ENCODE peak calls at places on chromosomes 13 and 19, in six cellular contexts. B, V, L, P, M and K are unnamed samples. For H3K36me3, H3K27me3 and H3K9me3, the result is how much of the 10 kb centered on the place peaks cover.

GRCh38 chr13:29369060-29369743 is 226.3 kb downstream of the SLC7A1 start:
- DNase-seq in L (no peak), M (peak), P (no peak), V (peak), B (peak), K (peak)

GRCh38 chr13:74026753-74027152 is 107.5 kb downstream of the KLF12 start:
- DNase-seq in L (no peak), B (no peak), V (no peak), P (no peak), M (peak), K (no peak)

GRCh38 chr13:64446372-64446771 is 2783.8 kb downstream of the PCDH9 start:
- DNase-seq in V (no peak), M (peak), P (no peak), B (no peak), L (no peak), K (no peak)

GRCh38 chr13:50677687-50678463 is 165.6 kb downstream of the DLEU7 start:
- DNase-seq in V (no peak), L (no peak), M (no peak), B (no peak), P (no peak), K (no peak)

GRCh38 chr19:46748325-46749109 is 2.3 kb upstream of the STRN4 start:
- DNase-seq in P (no peak), B (no peak), L (no peak), V (peak), M (peak), K (no peak)

GRCh38 chr19:22286151-22286810 is at the start of gene ZNF729:
- DNase-seq in M (no peak), P (no peak), B (no peak), V (no peak), L (no peak), K (no peak)

GRCh38 chr19:8363803-8364771 is at the start of gene ANGPTL4:
- DNase-seq in M (no peak), V (peak), B (peak), L (peak), P (peak), K (peak)

GRCh38 chr13:98285852-98286594 is 109.0 kb upstream of the RNF113B start:
- DNase-seq in V (no peak), B (no peak), L (no peak), M (no peak), P (no peak), K (no peak)

GRCh38 chr13:30179547-30180256 is 127.6 kb downstream of the KATNAL1 start:
- DNase-seq in V (no peak), L (no peak), P (no peak), M (no peak), B (no peak), K (no peak)

GRCh38 chr19:1489463-1489971 is 633 bp downstream of the PCSK4 start:
- DNase-seq in V (no peak), L (no peak), M (peak), P (no peak), B (no peak), K (no peak)

GRCh38 chr19:39417463-39418181 is 5.2 kb downstream of the PLEKHG2 start:
- DNase-seq in L (peak), V (no peak), B (no peak), M (no peak), P (no peak), K (no peak)

GRCh38 chr19:39419003-39419402 is 6.5 kb downstream of the PLEKHG2 start:
- DNase-seq in B (no peak), L (no peak), P (no peak), V (no peak), M (no peak), K (no peak)

GRCh38 chr19:39422020-39422419 is 9.6 kb downstream of the PLEKHG2 start:
- DNase-seq in V (no peak), M (no peak), P (no peak), B (no peak), L (no peak), K (no peak)

GRCh38 chr19:39423258-39424086 is 11.0 kb downstream of the PLEKHG2 start:
- DNase-seq in P (no peak), M (no peak), V (no peak), B (no peak), L (no peak), K (no peak)

DNA sequence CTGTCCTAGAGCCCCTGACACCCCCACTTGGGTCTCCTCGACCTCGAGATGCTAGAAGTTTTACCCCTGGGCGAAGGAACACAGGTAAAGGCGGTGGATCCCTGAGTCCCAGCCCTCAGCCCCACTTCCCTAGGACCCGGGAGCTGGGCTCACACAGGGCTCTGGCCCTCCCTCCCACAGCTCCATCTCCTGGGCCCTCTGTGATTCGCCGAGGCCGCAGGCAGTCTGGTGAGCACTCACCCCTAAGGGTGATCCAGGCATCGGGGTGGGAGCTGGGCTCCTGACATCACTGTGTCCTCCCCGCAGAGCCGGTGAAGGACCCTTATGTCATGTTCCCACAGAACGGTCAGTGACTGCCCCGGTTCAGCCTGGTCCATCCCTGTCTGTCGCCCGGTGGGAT is 8.3 kb downstream of the PLEKHG2 start:
- DNase-seq in M (no peak), P (no peak), L (no peak), B (no peak), V (no peak), K (no peak)
- H3K36me3 ChIP-seq in M (under half), P (half or more), L (half or more), B (under half), V (under half), K (under half)

GRCh38 chr19:288911-289310 is 2.3 kb downstream of the PLPP2 start:
- DNase-seq in M (no peak), P (no peak), B (no peak), V (no peak), L (no peak), K (no peak)
- H3K27me3 ChIP-seq in M (under half), P (under half), B (under half), V (under half), L (under half), K (under half)

GRCh38 chr19:56810260-56810659 is 30.3 kb downstream of the PEG3 start:
- DNase-seq in B (no peak), V (no peak), P (no peak), M (no peak), L (no peak), K (no peak)
- H3K9me3 ChIP-seq in B (under half), V (under half), P (under half), M (under half), L (under half), K (under half)

GRCh38 chr19:3976495-3977241 is 5.8 kb upstream of the DAPK3 start:
- DNase-seq in M (no peak), B (no peak), P (no peak), V (no peak), L (no peak), K (no peak)
- H3K36me3 ChIP-seq in M (under half), B (half or more), P (half or more), V (half or more), L (half or more), K (under half)

DNA sequence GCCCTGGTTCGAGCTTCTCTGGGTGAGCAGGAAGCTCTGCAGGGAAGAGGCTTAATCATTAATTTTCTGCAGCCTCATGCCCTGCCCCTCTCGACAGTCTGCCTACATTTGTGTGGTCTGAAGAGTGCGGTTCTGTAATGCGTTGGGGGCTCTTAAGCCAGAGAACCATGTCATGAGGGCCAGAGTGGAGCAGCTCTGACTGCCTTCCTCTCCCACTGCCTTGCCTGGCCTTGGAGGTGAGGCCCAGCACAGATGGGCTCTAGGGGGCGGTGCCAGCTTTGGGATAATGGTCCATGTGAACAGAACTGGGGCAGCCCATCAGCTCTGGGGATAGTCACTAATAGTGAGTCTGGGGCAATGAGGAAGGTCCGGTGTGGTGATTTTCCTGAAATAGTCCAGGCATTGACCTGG is 5.7 kb downstream of the FGF9 start:
- DNase-seq in L (no peak), M (peak), V (no peak), B (no peak), P (no peak), K (peak)
- H3K27me3 ChIP-seq in L (under half), M (under half), V (under half), B (under half), P (under half), K (under half)

GRCh38 chr19:56832352-56832928 is 8.1 kb downstream of the PEG3 start:
- DNase-seq in L (no peak), V (no peak), B (no peak), M (no peak), P (no peak), K (no peak)
- H3K9me3 ChIP-seq in L (under half), V (under half), B (under half), M (under half), P (under half), K (under half)

GRCh38 chr19:39471756-39472536 is 8.7 kb upstream of the TIMM50 start:
- DNase-seq in P (no peak), B (no peak), M (no peak), L (no peak), V (no peak), K (no peak)
- H3K36me3 ChIP-seq in P (half or more), B (under half), M (under half), L (half or more), V (half or more), K (under half)

GRCh38 chr13:31697290-31697689 is 42.0 kb upstream of the RXFP2 start:
- DNase-seq in M (no peak), P (no peak), B (no peak), V (no peak), L (no peak), K (no peak)
- H3K27me3 ChIP-seq in M (under half), P (under half), B (under half), V (under half), L (under half), K (under half)